ENCODE peak calls at places on chromosomes 3 and 15, in ten cellular contexts. C is adipocyte, T is osteoblast, O is heart right ventricle, I is PC-3, M is uterus, L is fibroblast of lung, R is H9, A is transverse colon, W is heart left ventricle. P is an unnamed sample. For H3K4me1, the result is how much of the 10 kb centered on the place peaks cover.

GRCh38 chr3:132002039-132002438 is 32.8 kb downstream of the CPNE4 start:
- DNase-seq in L (no peak), W (no peak), T (no peak), M (no peak), C (no peak), O (no peak), R (no peak), I (no peak), A (no peak), P (no peak)

GRCh38 chr15:39135989-39136388 is 444.9 kb upstream of the THBS1 start:
- DNase-seq in I (peak), L (peak), M (no peak), A (no peak), W (no peak), O (no peak), R (no peak), C (peak), T (peak), P (no peak)

GRCh38 chr15:67065531-67066005 is at the start of gene SMAD3:
- DNase-seq in T (peak), W (peak), C (peak), I (peak), O (peak), M (peak), A (peak), R (peak), L (peak), P (peak)

GRCh38 chr3:9078561-9079240 is 115.4 kb upstream of the RAD18 start:
- DNase-seq in O (no peak), M (no peak), T (no peak), I (peak), R (no peak), L (no peak), W (no peak), A (no peak), C (no peak), P (no peak)

GRCh38 chr3:157840513-157840912 is 265.7 kb downstream of the SHOX2 start:
- DNase-seq in W (no peak), L (no peak), I (no peak), M (no peak), R (no peak), C (no peak), O (no peak), T (no peak), A (no peak), P (no peak)

GRCh38 chr3:73576995-73577394 is 47.7 kb downstream of the PDZRN3 start:
- DNase-seq in M (no peak), L (no peak), O (no peak), I (no peak), W (no peak), T (peak), A (no peak), C (peak), R (no peak), P (no peak)

GRCh38 chr3:32307591-32307990 is 69.1 kb downstream of the CMTM8 start:
- DNase-seq in O (no peak), C (no peak), A (no peak), W (no peak), M (no peak), I (no peak), R (no peak), L (no peak), T (no peak), P (no peak)

GRCh38 chr15:22877607-22878006 is 39.1 kb downstream of the NIPA2 start:
- DNase-seq in R (no peak), W (no peak), A (no peak), L (no peak), O (no peak), T (peak), I (no peak), C (no peak), M (no peak), P (no peak)

GRCh38 chr15:35784745-35785144 is 238.8 kb upstream of the DPH6 start:
- DNase-seq in T (no peak), A (no peak), M (no peak), I (no peak), C (no peak), O (no peak), L (peak), W (no peak), R (no peak), P (no peak)

GRCh38 chr3:191369081-191370010 is 39.0 kb upstream of the UTS2B start:
- DNase-seq in R (no peak), T (no peak), I (no peak), W (no peak), O (no peak), A (no peak), M (no peak), C (peak), L (peak), P (no peak)

GRCh38 chr15:61764141-61764540 is 296.1 kb downstream of the VPS13C start:
- DNase-seq in I (no peak), A (no peak), O (no peak), R (no peak), L (peak), C (no peak), M (no peak), T (no peak), W (no peak), P (no peak)

GRCh38 chr15:96893159-96893906 is 562.8 kb downstream of the NR2F2 start:
- DNase-seq in O (no peak), C (peak), A (no peak), M (peak), T (no peak), R (no peak), W (no peak), L (peak), I (peak), P (no peak)

GRCh38 chr15:39573287-39573686 is 7.6 kb upstream of the THBS1 start:
- DNase-seq in R (no peak), C (no peak), T (no peak), I (no peak), O (no peak), W (no peak), A (no peak), L (no peak), M (no peak), P (no peak)

GRCh38 chr3:197038604-197039003 is 9.0 kb upstream of the MELTF start:
- DNase-seq in I (peak), M (no peak), T (no peak), L (no peak), A (no peak), C (no peak), R (no peak), O (no peak), W (no peak), P (no peak)

GRCh38 chr3:179806177-179806576 is 153.3 kb downstream of the USP13 start:
- DNase-seq in W (no peak), A (no peak), T (no peak), M (no peak), L (peak), R (no peak), I (peak), O (no peak), C (peak), P (no peak)

GRCh38 chr15:59349715-59350420 is 22.8 kb downstream of the MYO1E start:
- DNase-seq in O (no peak), C (peak), R (no peak), T (peak), A (peak), I (peak), L (peak), M (peak), W (no peak), P (no peak)

GRCh38 chr15:69595009-69595825 is 142.6 kb downstream of the RPLP1 start:
- DNase-seq in C (no peak), L (no peak), T (no peak), A (peak), R (peak), O (peak), I (no peak), W (peak), M (no peak), P (peak)

GRCh38 chr3:61442696-61443095 is 118.7 kb upstream of the PTPRG start:
- DNase-seq in T (no peak), W (no peak), A (no peak), L (peak), C (no peak), M (no peak), I (no peak), R (no peak), O (no peak), P (no peak)

GRCh38 chr3:16982439-16982838 is 97.7 kb downstream of the PLCL2 start:
- DNase-seq in C (no peak), T (no peak), O (no peak), M (no peak), R (no peak), I (no peak), L (no peak), A (no peak), W (no peak), P (no peak)

GRCh38 chr15:25087137-25087536 is 132.3 kb downstream of the SNRPN start:
- DNase-seq in W (no peak), A (no peak), I (no peak), O (no peak), T (no peak), M (no peak), C (no peak), L (no peak), R (peak), P (peak)

GRCh38 chr3:36257117-36257516 is 123.2 kb upstream of the STAC start:
- DNase-seq in R (no peak), M (no peak), T (no peak), I (peak), W (no peak), A (no peak), C (no peak), O (no peak), L (no peak), P (no peak)

GRCh38 chr15:68818088-68818670 is 2.5 kb downstream of the ANP32A start:
- DNase-seq in M (peak), R (peak), L (peak), A (peak), T (peak), O (peak), I (peak), C (peak), W (peak), P (peak)

GRCh38 chr15:37059051-37059450 is 41.3 kb downstream of the MEIS2 start:
- DNase-seq in I (peak), A (no peak), T (no peak), L (peak), W (no peak), O (no peak), M (no peak), C (peak), R (no peak), P (no peak)

GRCh38 chr3:190384241-190384863 is 3.6 kb upstream of the CLDN16 start:
- DNase-seq in M (no peak), I (peak), T (no peak), W (peak), O (no peak), R (peak), L (peak), A (peak), C (peak), P (no peak)

GRCh38 chr15:74318376-74319137 is 48.9 kb downstream of the CYP11A1 start:
- DNase-seq in A (no peak), M (peak), O (peak), R (no peak), L (no peak), I (no peak), T (peak), W (peak), C (peak), P (peak)

GRCh38 chr15:40929730-40930429 is 740 bp downstream of the DLL4 start:
- DNase-seq in A (peak), O (peak), L (peak), C (peak), R (no peak), T (peak), M (no peak), W (peak), I (peak), P (no peak)

GRCh38 chr3:160003520-160004128 is 15.0 kb downstream of the IL12A start:
- DNase-seq in M (no peak), R (peak), L (peak), O (peak), C (peak), W (peak), T (peak), A (peak), I (peak), P (no peak)

GRCh38 chr15:26119322-26119721 is 256.2 kb upstream of the ATP10A start:
- DNase-seq in L (no peak), O (no peak), I (no peak), T (no peak), R (no peak), A (no peak), W (no peak), M (no peak), C (no peak), P (no peak)

GRCh38 chr3:138381950-138382715 is 33.8 kb downstream of the MRAS start:
- DNase-seq in M (peak), C (peak), R (no peak), W (peak), T (peak), O (peak), L (peak), A (peak), I (no peak), P (peak)
- H3K4me1 ChIP-seq in M (under half), C (under half), R (under half), W (under half), T (under half), O (half or more), L (under half), A (under half), I (under half), P (under half)

DNA sequence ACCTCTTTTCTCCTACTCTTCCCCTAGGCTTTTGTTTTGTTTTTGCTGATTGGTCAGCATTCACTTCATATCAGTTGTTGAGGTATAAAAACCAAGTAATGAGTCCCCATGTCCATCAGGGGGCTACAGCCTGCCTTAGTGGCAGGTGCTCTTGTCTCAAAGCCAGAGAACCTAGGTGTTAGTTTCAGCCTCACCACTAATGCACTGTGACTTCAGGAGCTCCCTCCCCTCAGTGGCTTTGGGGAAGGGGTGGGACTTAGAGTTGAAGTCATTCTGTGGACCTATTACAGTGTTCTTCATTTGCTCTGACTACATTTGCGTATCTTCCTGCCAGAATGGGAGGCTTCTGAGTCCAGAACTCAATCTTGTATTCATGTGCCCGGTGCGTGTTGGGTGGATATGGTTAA is 41.6 kb downstream of the NR2C2 start:
- DNase-seq in T (no peak), M (no peak), A (peak), I (peak), O (no peak), R (peak), L (no peak), W (no peak), C (no peak), P (no peak)
- H3K4me1 ChIP-seq in T (under half), M (under half), A (under half), I (under half), O (half or more), R (under half), L (under half), W (under half), C (under half), P (under half)

DNA sequence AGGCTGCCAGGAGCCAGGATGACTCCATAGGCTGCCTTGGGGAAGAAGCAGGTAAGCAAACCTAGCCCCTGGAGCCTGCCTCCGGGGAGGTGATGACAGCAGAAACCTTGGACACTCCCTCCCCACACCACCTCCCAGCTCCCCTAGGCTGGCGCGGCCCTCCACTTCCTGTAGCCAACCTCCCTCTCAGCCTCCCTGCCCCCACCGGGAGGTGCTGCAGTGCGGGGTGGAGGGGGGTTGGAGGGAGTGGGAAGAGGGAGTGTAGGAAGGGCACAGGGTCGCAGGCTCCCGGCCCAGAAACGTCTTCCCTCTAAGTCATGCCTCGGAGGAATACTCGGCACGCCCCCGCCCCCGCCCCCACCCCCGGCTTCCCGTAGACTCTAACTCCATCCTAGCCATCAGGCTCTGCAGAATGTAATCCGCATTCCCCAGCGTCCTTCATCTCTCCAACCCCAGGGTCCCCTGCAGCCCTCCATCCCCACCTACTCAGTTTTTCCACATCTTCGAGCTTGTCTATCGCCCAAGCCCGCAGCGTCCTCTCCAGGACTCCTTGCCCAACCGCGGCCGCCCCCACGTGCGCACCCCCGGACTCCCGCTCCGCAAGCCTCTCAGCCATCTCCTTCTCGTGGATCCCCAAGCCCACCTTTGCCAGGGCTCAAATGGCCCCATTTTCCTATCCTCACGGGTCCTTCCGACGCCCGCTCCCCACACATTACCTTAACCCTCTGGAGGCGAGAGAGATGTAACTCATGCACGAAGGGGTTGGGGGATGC is 539 bp downstream of the LPCAT4 start:
- DNase-seq in M (peak), I (peak), W (peak), A (peak), C (peak), T (peak), R (peak), O (peak), L (peak), P (peak)
- H3K4me1 ChIP-seq in M (under half), I (under half), W (under half), A (under half), C (under half), T (under half), R (under half), O (under half), L (under half), P (under half)

GRCh38 chr3:30623375-30623774 is 17.0 kb downstream of the TGFBR2 start:
- DNase-seq in I (no peak), M (no peak), C (no peak), R (no peak), O (no peak), L (no peak), T (peak), W (no peak), A (no peak), P (no peak)
- H3K4me1 ChIP-seq in I (under half), M (under half), C (half or more), R (under half), O (half or more), L (under half), T (under half), W (half or more), A (under half), P (under half)

GRCh38 chr3:125460233-125460632 is 59.8 kb downstream of the SNX4 start:
- DNase-seq in W (no peak), R (no peak), O (no peak), L (no peak), M (no peak), C (no peak), A (no peak), I (no peak), T (no peak), P (no peak)

GRCh38 chr3:125461896-125462295 is 58.1 kb downstream of the SNX4 start:
- DNase-seq in O (no peak), C (no peak), W (no peak), I (no peak), M (no peak), R (no peak), T (no peak), A (no peak), L (no peak), P (no peak)

GRCh38 chr3:125462722-125463299 is 57.2 kb downstream of the SNX4 start:
- DNase-seq in L (no peak), T (no peak), A (peak), R (no peak), C (no peak), M (no peak), I (no peak), O (no peak), W (no peak), P (no peak)
- H3K4me1 ChIP-seq in L (under half), T (under half), A (under half), R (under half), C (under half), M (under half), I (under half), O (under half), W (under half), P (under half)

P was measured in tibial artery.